ENCODE peak calls at places on chromosomes 2 and 18, in seven cellular contexts. L, F, E, R, K, S and G are unnamed samples.

GRCh38 chr18:13566941-13567762 is 159.2 kb downstream of the FAM210A start:
- DNase-seq in L (peak), F (no peak), E (no peak), R (no peak), K (no peak), S (no peak), G (no peak)

GRCh38 chr2:660029-660428 is 17.2 kb downstream of the TMEM18 start:
- DNase-seq in L (no peak), F (no peak), E (no peak), R (no peak), K (no peak), S (no peak), G (no peak)

GRCh38 chr2:105919826-105920225 is 175.1 kb downstream of the NCK2 start:
- DNase-seq in L (peak), F (peak), E (no peak), R (no peak), K (peak), S (no peak), G (peak)

GRCh38 chr2:26982102-26982742 is 11.8 kb downstream of the MAPRE3 start:
- DNase-seq in L (peak), F (peak), E (no peak), R (no peak), K (peak), S (peak), G (peak)

GRCh38 chr18:22471546-22472131 is 53.9 kb upstream of the CTAGE1 start:
- DNase-seq in L (no peak), F (peak), E (no peak), R (no peak), K (peak), S (no peak), G (peak)

GRCh38 chr2:33267745-33268144 is 208.7 kb upstream of the RASGRP3 start:
- DNase-seq in L (peak), F (peak), E (no peak), R (no peak), K (peak), S (no peak), G (peak)

GRCh38 chr2:240394549-240394948 is 40.9 kb upstream of the GPC1 start:
- DNase-seq in L (no peak), F (no peak), E (no peak), R (no peak), K (no peak), S (no peak), G (no peak)

GRCh38 chr18:35861367-35862114 is 110.9 kb upstream of the RMP24 start:
- DNase-seq in L (peak), F (no peak), E (no peak), R (no peak), K (no peak), S (no peak), G (no peak)

GRCh38 chr2:178478102-178478441 is 328 bp downstream of the FKBP7 start:
- DNase-seq in L (peak), F (no peak), E (no peak), R (no peak), K (peak), S (no peak), G (peak)

GRCh38 chr18:32735781-32736180 is 37.0 kb downstream of the KLHL14 start:
- DNase-seq in L (peak), F (no peak), E (no peak), R (no peak), K (peak), S (no peak), G (peak)

GRCh38 chr2:105712166-105712915 is 32.4 kb upstream of the NCK2 start:
- DNase-seq in L (peak), F (no peak), E (no peak), R (no peak), K (no peak), S (no peak), G (peak)

GRCh38 chr18:36381075-36381474 is 83.6 kb downstream of the FHOD3 start:
- DNase-seq in L (no peak), F (no peak), E (no peak), R (no peak), K (no peak), S (no peak), G (no peak)

GRCh38 chr2:171807831-171808393 is 86.1 kb downstream of the SLC25A12 start:
- DNase-seq in L (peak), F (peak), E (no peak), R (no peak), K (no peak), S (no peak), G (peak)

GRCh38 chr2:48419884-48420511 is 110.0 kb upstream of the STON1 start:
- DNase-seq in L (no peak), F (no peak), E (no peak), R (no peak), K (no peak), S (no peak), G (no peak)

GRCh38 chr18:21099442-21099841 is 12.2 kb downstream of the ROCK1 start:
- DNase-seq in L (no peak), F (no peak), E (no peak), R (no peak), K (no peak), S (no peak), G (no peak)

GRCh38 chr2:40165503-40165867 is 286.4 kb downstream of the SLC8A1 start:
- DNase-seq in L (no peak), F (no peak), E (no peak), R (no peak), K (no peak), S (no peak), G (peak)

GRCh38 chr18:76379226-76380126 is 115.6 kb downstream of the ZNF516 start:
- DNase-seq in L (no peak), F (no peak), E (no peak), R (no peak), K (no peak), S (no peak), G (no peak)

GRCh38 chr2:42371621-42372473 is 10.8 kb upstream of the COX7A2L start:
- DNase-seq in L (peak), F (no peak), E (no peak), R (no peak), K (no peak), S (peak), G (peak)

DNA sequence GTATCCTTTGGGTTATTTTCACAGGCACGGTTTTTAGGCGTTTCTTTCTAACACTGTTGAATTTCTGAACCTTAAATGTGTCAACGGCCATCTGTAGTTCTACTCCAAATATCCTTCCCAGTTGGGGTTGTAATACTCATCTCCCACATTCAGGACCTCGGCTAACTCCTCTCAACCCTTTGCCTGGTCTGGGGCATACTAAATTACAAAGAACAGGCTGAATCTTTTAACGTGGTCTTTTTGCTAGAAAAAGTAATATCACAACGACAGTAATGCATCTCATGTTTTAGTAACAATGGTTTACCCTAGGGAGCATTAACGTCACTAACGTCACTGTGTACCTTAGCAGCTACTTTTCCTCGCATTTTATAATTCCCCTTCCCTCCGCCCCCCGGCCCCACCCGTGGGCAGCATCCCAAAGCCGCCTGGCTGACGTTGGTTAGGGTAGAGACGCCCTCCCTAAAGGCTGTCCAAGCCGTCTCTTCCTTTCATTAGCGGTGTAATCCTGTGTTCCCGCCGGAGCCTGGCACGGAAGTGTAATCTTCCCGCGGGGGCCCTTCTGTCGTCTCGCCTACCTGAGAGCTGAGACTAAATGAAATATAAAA is 2.0 kb downstream of the RPRM start:
- DNase-seq in L (no peak), F (no peak), E (no peak), R (no peak), K (no peak), S (no peak), G (no peak)
- H3K4me3 ChIP-seq in L (no peak), F (no peak), E (peak), R (peak), K (peak), S (no peak), G (no peak)

GRCh38 chr2:218366621-218367414 is 10.2 kb downstream of the CATIP start:
- DNase-seq in L (no peak), F (no peak), E (no peak), R (no peak), K (no peak), S (no peak), G (no peak)
- H3K9ac ChIP-seq in L (no peak), F (no peak), E (no peak), R (no peak), K (peak), S (no peak), G (no peak)

GRCh38 chr2:15684161-15685042 is 92.7 kb downstream of the DDX1 start:
- DNase-seq in L (no peak), F (no peak), E (no peak), R (no peak), K (no peak), S (no peak), G (no peak)
- H3K27ac ChIP-seq in L (no peak), F (no peak), E (no peak), R (no peak), K (no peak), S (no peak), G (no peak)

GRCh38 chr2:177250461-177250860 is 14.1 kb downstream of the NFE2L2 start:
- DNase-seq in L (no peak), F (no peak), E (no peak), R (no peak), K (no peak), S (no peak), G (no peak)
- H3K4me3 ChIP-seq in L (no peak), F (no peak), E (no peak), R (no peak), K (no peak), S (no peak), G (no peak)

DNA sequence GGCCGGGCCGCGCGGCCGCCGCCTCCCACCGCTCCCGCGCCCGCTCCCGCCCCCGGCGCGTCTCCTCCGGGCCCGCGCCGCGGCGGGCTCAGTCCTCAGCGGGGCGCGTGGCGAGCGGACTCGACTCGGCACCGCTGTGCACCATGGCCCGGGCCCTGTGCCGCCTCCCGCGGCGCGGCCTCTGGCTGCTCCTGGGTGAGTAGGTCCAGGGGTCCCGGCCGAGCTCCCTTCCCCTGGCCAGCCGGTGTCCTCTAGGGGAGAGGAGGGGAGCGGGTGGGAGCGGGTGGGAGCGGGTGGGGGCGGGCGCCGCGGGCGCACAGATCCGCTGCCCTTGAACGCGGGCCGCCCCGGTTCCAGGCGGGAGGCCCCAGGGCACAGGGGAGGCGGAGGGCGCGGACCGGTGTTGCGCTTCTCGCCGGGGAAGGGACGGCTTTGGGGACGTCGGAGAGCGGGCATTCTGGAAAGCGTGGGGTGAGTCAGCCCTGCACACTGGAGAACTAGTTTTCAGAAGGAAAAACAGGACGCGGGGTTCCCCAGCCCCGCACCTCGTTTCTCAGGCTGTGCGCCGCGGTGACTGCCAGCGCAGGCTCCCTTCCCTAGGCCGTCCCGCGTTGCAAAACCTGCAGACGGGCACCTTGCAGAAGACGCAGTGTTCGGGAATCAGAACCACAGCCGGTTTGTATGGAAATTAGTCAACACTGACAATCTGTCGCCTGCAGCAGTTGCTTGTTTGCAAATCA is at the start of gene RAMP1:
- DNase-seq in L (no peak), F (no peak), E (no peak), R (no peak), K (peak), S (peak), G (peak)
- H3K9ac ChIP-seq in L (no peak), F (no peak), E (no peak), R (peak), K (no peak), S (no peak), G (no peak)

DNA sequence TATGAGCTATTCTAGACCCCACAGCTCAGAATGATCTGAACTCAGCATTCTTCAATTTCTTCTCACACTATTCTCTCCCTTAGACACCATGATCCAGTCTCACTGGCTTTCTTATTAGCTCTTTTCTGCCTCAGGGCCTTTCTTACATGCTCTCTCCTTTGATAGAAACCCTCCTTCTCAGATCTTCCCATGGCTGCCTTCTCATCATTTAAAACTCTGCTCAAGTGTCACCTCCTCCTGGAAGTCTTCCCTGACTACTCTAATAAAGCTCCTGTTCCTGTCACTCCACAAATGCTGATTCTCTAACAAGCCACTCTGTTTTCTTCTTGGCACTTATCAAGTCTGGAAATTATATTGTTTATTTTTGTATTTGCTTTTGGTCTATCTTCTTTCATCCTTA is 131.1 kb downstream of the HNMT start:
- DNase-seq in L (no peak), F (no peak), E (no peak), R (no peak), K (no peak), S (no peak), G (no peak)
- H3K27ac ChIP-seq in L (no peak), F (no peak), E (no peak), R (no peak), K (no peak), S (no peak), G (no peak)

GRCh38 chr18:49520661-49521145 is 33.7 kb upstream of the C18orf32 start:
- DNase-seq in L (peak), F (peak), E (no peak), R (no peak), K (no peak), S (no peak), G (peak)

GRCh38 chr18:49521251-49521650 is 34.2 kb upstream of the C18orf32 start:
- DNase-seq in L (peak), F (no peak), E (no peak), R (no peak), K (no peak), S (no peak), G (no peak)

GRCh38 chr18:49514577-49514976 is 27.5 kb upstream of the C18orf32 start:
- DNase-seq in L (no peak), F (no peak), E (no peak), R (no peak), K (no peak), S (no peak), G (no peak)

GRCh38 chr18:49519041-49519971 is 32.3 kb upstream of the C18orf32 start:
- DNase-seq in L (no peak), F (no peak), E (no peak), R (no peak), K (no peak), S (no peak), G (peak)

DNA sequence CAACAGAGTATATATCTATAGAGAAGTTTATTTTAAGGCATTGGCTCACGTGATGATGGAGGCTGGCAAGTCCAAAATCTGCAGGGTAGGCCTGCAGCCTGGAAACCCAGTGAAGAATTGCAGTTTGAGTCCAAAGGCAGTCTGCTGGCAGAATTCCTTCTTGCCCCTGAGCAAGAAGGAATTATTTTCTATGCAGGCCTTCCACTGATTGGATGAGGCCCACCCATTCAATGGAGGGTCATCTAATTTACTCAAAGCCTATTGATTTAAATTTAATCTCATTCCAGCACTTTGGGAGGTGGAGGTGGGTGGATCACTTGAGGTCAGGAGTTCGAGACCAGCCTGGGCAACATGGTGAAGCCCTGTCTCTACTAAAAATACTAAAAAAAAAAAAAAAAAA is 30.4 kb upstream of the C18orf32 start:
- DNase-seq in L (no peak), F (no peak), E (no peak), R (no peak), K (no peak), S (no peak), G (no peak)
- H3K4me3 ChIP-seq in L (no peak), F (no peak), E (no peak), R (no peak), K (no peak), S (no peak), G (no peak)